ENCODE peak calls at places on chromosomes 16 and 17, in seven cellular contexts. Q is MM.1S, C is fibroblast of lung, A is endothelial cell of umbilical vein, M is SK-N-SH, Y is DND-41, I is mammary epithelial cell. B is an unnamed sample.
A peak's percentile ranks its signal among the peaks of the same experiment; 100 is the strongest.

GRCh38 chr17:83061586-83061985 is 17.8 kb upstream of the METRNL start:
- DNase-seq in I (no peak), A (no peak), Q (no peak), C (no peak), Y (no peak), M (peak; percentile 29), B (peak; percentile 46)

GRCh38 chr16:69567031-69567680 is 1.4 kb downstream of the NFAT5 start:
- DNase-seq in C (peak; percentile 31), Q (peak; percentile 9), A (peak; percentile 67), I (peak; percentile 78), Y (peak; percentile 12), M (peak; percentile 26), B (no peak)

GRCh38 chr17:47815106-47815918 is 6.3 kb downstream of the OSBPL7 start:
- DNase-seq in A (no peak), Q (no peak), C (no peak), I (no peak), Y (no peak), M (no peak), B (no peak)

GRCh38 chr16:66204761-66205160 is 161.7 kb upstream of the CDH5 start:
- DNase-seq in Q (no peak), M (no peak), A (no peak), I (no peak), C (peak; percentile 72), Y (no peak), B (no peak)

GRCh38 chr17:62891659-62892058 is 74.4 kb upstream of the TANC2 start:
- DNase-seq in Q (no peak), Y (no peak), I (no peak), C (no peak), A (no peak), M (no peak), B (no peak)

GRCh38 chr17:31699281-31699680 is 159.8 kb downstream of the COPRS start:
- DNase-seq in Q (no peak), A (no peak), M (no peak), Y (no peak), C (peak; percentile 46), I (peak; percentile 11), B (no peak)

GRCh38 chr17:48472485-48473281 is 42.7 kb upstream of the SKAP1 start:
- DNase-seq in A (no peak), Q (peak; percentile 73), I (peak; percentile 67), C (peak; percentile 93), Y (no peak), M (no peak), B (peak; percentile 84)

GRCh38 chr17:77526259-77526711 is 385.5 kb downstream of the SEC14L1 start:
- DNase-seq in Q (no peak), I (no peak), C (no peak), M (no peak), A (no peak), Y (no peak), B (peak; percentile 57)

GRCh38 chr17:11308550-11308949 is 67.5 kb downstream of the SHISA6 start:
- DNase-seq in Y (no peak), I (no peak), C (no peak), M (no peak), A (no peak), Q (no peak), B (no peak)

GRCh38 chr17:10171057-10171456 is 27.3 kb downstream of the GAS7 start:
- DNase-seq in M (no peak), C (no peak), A (no peak), Q (no peak), Y (no peak), I (no peak), B (no peak)

GRCh38 chr17:40932608-40933007 is 4.8 kb downstream of the KRT23 start:
- DNase-seq in Y (no peak), C (peak; percentile 61), M (no peak), Q (no peak), A (no peak), I (no peak), B (no peak)

GRCh38 chr16:57316390-57317017 is 32.0 kb upstream of the PLLP start:
- DNase-seq in Q (no peak), M (no peak), Y (no peak), I (peak; percentile 83), A (peak; percentile 98), C (peak; percentile 91), B (no peak)

GRCh38 chr17:43570518-43570928 is 24.4 kb upstream of the ETV4 start:
- DNase-seq in A (no peak), Q (no peak), C (peak; percentile 85), M (no peak), I (peak; percentile 95), Y (no peak), B (no peak)

GRCh38 chr16:19804538-19805323 is 79.9 kb downstream of the GPRC5B start:
- DNase-seq in Y (peak; percentile 90), Q (no peak), I (peak; percentile 46), M (no peak), C (peak; percentile 3), A (peak; percentile 96), B (peak; percentile 88)

GRCh38 chr16:88403794-88404581 is 21.2 kb downstream of the ZNF469 start:
- DNase-seq in C (peak; percentile 36), M (no peak), A (no peak), Q (no peak), I (peak; percentile 55), Y (no peak), B (no peak)
- TF ChIP-seq CTCF in C (no peak), M (no peak), A (no peak), Q (no peak), I (no peak), Y (peak; percentile 6), B (no peak)

GRCh38 chr17:19448341-19449268 is 37.6 kb downstream of the RNF112 start:
- DNase-seq in I (peak; percentile 82), C (peak; percentile 98), Y (no peak), A (peak; percentile 99), M (peak; percentile 29), Q (no peak), B (no peak)

GRCh38 chr17:19445105-19445504 is 34.1 kb downstream of the RNF112 start:
- DNase-seq in Y (no peak), A (no peak), C (no peak), M (no peak), Q (no peak), I (peak; percentile 8), B (no peak)

GRCh38 chr17:19443148-19443547 is 32.1 kb downstream of the RNF112 start:
- DNase-seq in Q (no peak), A (no peak), C (no peak), I (no peak), Y (no peak), M (no peak), B (no peak)

GRCh38 chr17:19447085-19447583 is 36.1 kb downstream of the RNF112 start:
- DNase-seq in I (peak; percentile 46), Q (peak; percentile 68), C (peak; percentile 47), M (peak; percentile 84), A (peak; percentile 86), Y (peak; percentile 68), B (no peak)
- H3K9ac ChIP-seq in I (no peak overlapping the region), Q (no peak overlapping the region), C (no peak overlapping the region), M (peak overlapping the region; percentile 36), A (no peak overlapping the region), Y (no peak overlapping the region), B (no peak overlapping the region)

GRCh38 chr16:3306078-3306477 is 781 bp downstream of the ZNF75A start:
- DNase-seq in M (no peak), Y (no peak), Q (no peak), A (no peak), I (no peak), C (no peak), B (no peak)

GRCh38 chr16:3304370-3304769 is 860 bp downstream of the TIGD7 start:
- DNase-seq in I (no peak), M (no peak), A (no peak), Y (no peak), C (no peak), Q (no peak), B (no peak)

DNA sequence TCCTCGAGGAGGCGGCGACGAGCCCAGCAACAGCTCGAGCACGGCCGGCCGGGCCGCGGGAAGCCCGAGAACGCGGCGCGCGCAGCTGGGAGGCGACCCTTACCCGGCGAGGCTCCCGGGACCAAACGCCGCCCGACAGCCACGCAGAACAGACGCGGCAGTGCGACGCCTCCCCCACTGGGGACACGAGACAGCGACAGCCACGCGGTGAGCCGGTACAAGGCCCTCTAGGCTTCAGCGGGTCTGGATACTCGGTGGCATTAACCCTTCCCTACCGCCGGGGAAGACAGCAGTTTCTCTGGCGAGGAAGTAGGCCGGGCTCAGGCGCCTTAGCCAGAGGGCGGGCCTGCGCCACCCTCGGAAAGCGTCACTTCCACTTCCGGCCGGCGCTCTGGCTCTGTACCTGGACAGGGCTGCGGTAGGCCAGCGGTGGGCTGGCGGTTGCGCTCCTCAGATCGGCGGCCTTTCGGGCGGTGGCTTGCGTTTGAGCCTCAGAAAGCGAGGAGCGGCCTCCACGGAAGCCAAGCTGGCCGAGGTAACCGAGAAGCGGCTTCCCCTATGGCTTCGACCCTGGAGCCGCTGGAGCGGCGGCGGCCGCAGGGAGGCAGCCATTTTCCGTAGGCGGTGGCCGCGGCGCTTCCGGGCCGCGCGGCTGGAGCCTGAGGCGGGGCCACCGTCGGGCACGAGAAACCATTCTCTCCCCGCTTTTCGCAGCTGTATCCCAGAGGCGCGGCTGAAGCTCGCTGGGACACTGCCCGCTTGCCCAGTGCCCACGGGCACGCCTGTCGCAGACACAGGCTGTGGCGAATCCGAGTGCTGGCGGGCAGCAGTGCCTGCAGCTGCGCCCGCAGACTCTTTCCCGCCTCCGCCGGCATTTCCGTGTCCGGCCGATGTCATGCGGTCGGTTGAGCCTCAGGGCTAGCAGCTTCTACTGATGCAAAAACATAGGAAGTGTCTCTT is at the start of the genes TIGD7 and ZNF75A:
- DNase-seq in C (peak; percentile 94), I (peak; percentile 87), A (peak; percentile 92), M (peak; percentile 90), Q (peak; percentile 90), Y (peak; percentile 62), B (peak; percentile 96)
- H3K9me3 ChIP-seq in C (peaks cover 2% of the 10 kb centered on the region), I (peaks cover 45% of the 10 kb centered on the region), A (no peaks in the 10 kb centered on the region), M (peaks cover 14% of the 10 kb centered on the region), Q (no peaks in the 10 kb centered on the region), Y (no peaks in the 10 kb centered on the region), B (peaks cover 59% of the 10 kb centered on the region)

GRCh38 chr17:80510132-80510531 is 33.7 kb upstream of the NPTX1 start:
- DNase-seq in C (no peak), Q (no peak), A (no peak), Y (no peak), I (no peak), M (no peak), B (no peak)

GRCh38 chr17:80512233-80512632 is 32.4 kb upstream of the RPTOR start:
- DNase-seq in M (no peak), A (no peak), C (peak; percentile 78), Q (no peak), I (no peak), Y (no peak), B (no peak)

GRCh38 chr17:80510772-80511171 is 33.9 kb upstream of the RPTOR start:
- DNase-seq in M (no peak), Q (no peak), A (no peak), C (no peak), I (no peak), Y (no peak), B (no peak)

GRCh38 chr17:80513201-80513600 is 31.4 kb upstream of the RPTOR start:
- DNase-seq in A (no peak), M (no peak), I (no peak), Y (no peak), Q (no peak), C (no peak), B (no peak)

GRCh38 chr17:80511222-80512180 is 33.1 kb upstream of the RPTOR start:
- DNase-seq in Q (no peak), C (no peak), Y (no peak), I (no peak), M (no peak), A (no peak), B (no peak)
- TF ChIP-seq CTCF in Q (peak; percentile 3), C (no peak), Y (no peak), I (no peak), M (no peak), A (no peak), B (no peak)

GRCh38 chr17:81831563-81831956 is 1.5 kb downstream of the MCRIP1 start:
- DNase-seq in A (no peak), Q (no peak), I (no peak), C (no peak), Y (peak; percentile 14), M (no peak), B (no peak)
- H3K9ac ChIP-seq in A (no peak overlapping the region), Q (no peak overlapping the region), I (no peak overlapping the region), C (no peak overlapping the region), Y (peak overlapping the region; percentile 92), M (peak overlapping the region; percentile 91), B (no peak overlapping the region)